ENCODE peak calls at places on chromosome 19, in eight cellular contexts. One of them, this sample, is unnamed.

GRCh38 chr19:39133431-39134270 is 8.1 kb downstream of the PAK4 start:
- DNase-seq in fibroblast of pulmonary artery: no peak
- DNase-seq in EL: no peak
- DNase-seq in AG08396: no peak
- DNase-seq in hepatic stellate cell: no peak
- DNase-seq in amniotic stem cell: no peak
- DNase-seq in NCI-H748 treated with DMSO at 0.1 percent for 48 hours: no peak
- DNase-seq in left lung: peak
- DNase-seq in this sample: no peak

GRCh38 chr19:46724468-46724867 is 7.6 kb upstream of the PRKD2 start:
- DNase-seq in fibroblast of pulmonary artery: no peak
- DNase-seq in left lung: peak
- DNase-seq in AG08396: no peak
- DNase-seq in hepatic stellate cell: no peak
- DNase-seq in NCI-H748 treated with DMSO at 0.1 percent for 48 hours: no peak
- DNase-seq in EL: no peak
- DNase-seq in amniotic stem cell: no peak
- DNase-seq in this sample: no peak

GRCh38 chr19:10936661-10937084 is 8.1 kb downstream of the TIMM29 start:
- DNase-seq in EL: peak
- DNase-seq in NCI-H748 treated with DMSO at 0.1 percent for 48 hours: peak
- DNase-seq in hepatic stellate cell: peak
- DNase-seq in amniotic stem cell: peak
- DNase-seq in fibroblast of pulmonary artery: peak
- DNase-seq in left lung: no peak
- DNase-seq in AG08396: peak
- DNase-seq in this sample: peak

GRCh38 chr19:42345191-42345812 is 19.9 kb downstream of the MEGF8 start:
- DNase-seq in left lung: no peak
- DNase-seq in amniotic stem cell: no peak
- DNase-seq in EL: no peak
- DNase-seq in NCI-H748 treated with DMSO at 0.1 percent for 48 hours: no peak
- DNase-seq in fibroblast of pulmonary artery: peak
- DNase-seq in hepatic stellate cell: no peak
- DNase-seq in AG08396: no peak
- DNase-seq in this sample: no peak

GRCh38 chr19:6287269-6287885 is 7.6 kb upstream of the MLLT1 start:
- DNase-seq in amniotic stem cell: no peak
- DNase-seq in hepatic stellate cell: no peak
- DNase-seq in NCI-H748 treated with DMSO at 0.1 percent for 48 hours: no peak
- DNase-seq in fibroblast of pulmonary artery: no peak
- DNase-seq in AG08396: no peak
- DNase-seq in EL: no peak
- DNase-seq in left lung: no peak
- DNase-seq in this sample: peak

GRCh38 chr19:53007200-53008054 is 6.3 kb upstream of the ERVV-1 start:
- DNase-seq in left lung: no peak
- DNase-seq in EL: no peak
- DNase-seq in NCI-H748 treated with DMSO at 0.1 percent for 48 hours: no peak
- DNase-seq in amniotic stem cell: no peak
- DNase-seq in AG08396: no peak
- DNase-seq in fibroblast of pulmonary artery: no peak
- DNase-seq in hepatic stellate cell: no peak
- DNase-seq in this sample: no peak

GRCh38 chr19:13083008-13083404 is 19.7 kb downstream of the LYL1 start:
- DNase-seq in NCI-H748 treated with DMSO at 0.1 percent for 48 hours: no peak
- DNase-seq in EL: no peak
- DNase-seq in left lung: no peak
- DNase-seq in amniotic stem cell: no peak
- DNase-seq in fibroblast of pulmonary artery: no peak
- DNase-seq in AG08396: no peak
- DNase-seq in hepatic stellate cell: no peak
- DNase-seq in this sample: no peak

GRCh38 chr19:12668937-12669271 is 2.3 kb downstream of the WDR83 start:
- DNase-seq in NCI-H748 treated with DMSO at 0.1 percent for 48 hours: no peak
- DNase-seq in EL: peak
- DNase-seq in left lung: no peak
- DNase-seq in fibroblast of pulmonary artery: peak
- DNase-seq in hepatic stellate cell: peak
- DNase-seq in AG08396: peak
- DNase-seq in amniotic stem cell: peak
- DNase-seq in this sample: peak

GRCh38 chr19:49506575-49507105 is 5.8 kb upstream of the FCGRT start:
- DNase-seq in fibroblast of pulmonary artery: peak
- DNase-seq in NCI-H748 treated with DMSO at 0.1 percent for 48 hours: peak
- DNase-seq in amniotic stem cell: no peak
- DNase-seq in EL: peak
- DNase-seq in AG08396: peak
- DNase-seq in left lung: no peak
- DNase-seq in hepatic stellate cell: no peak
- DNase-seq in this sample: peak

GRCh38 chr19:57587529-57587928 is 3.6 kb downstream of the ZIK1 start:
- DNase-seq in fibroblast of pulmonary artery: peak
- DNase-seq in AG08396: peak
- DNase-seq in EL: peak
- DNase-seq in NCI-H748 treated with DMSO at 0.1 percent for 48 hours: no peak
- DNase-seq in amniotic stem cell: peak
- DNase-seq in left lung: no peak
- DNase-seq in hepatic stellate cell: peak
- DNase-seq in this sample: peak

GRCh38 chr19:48844472-48844871 is 8.2 kb upstream of the HSD17B14 start:
- DNase-seq in hepatic stellate cell: peak
- DNase-seq in AG08396: peak
- DNase-seq in NCI-H748 treated with DMSO at 0.1 percent for 48 hours: no peak
- DNase-seq in EL: peak
- DNase-seq in left lung: no peak
- DNase-seq in amniotic stem cell: no peak
- DNase-seq in fibroblast of pulmonary artery: peak
- DNase-seq in this sample: peak

GRCh38 chr19:50713556-50714236 is 5.9 kb downstream of the SHANK1 start:
- DNase-seq in amniotic stem cell: no peak
- DNase-seq in EL: no peak
- DNase-seq in AG08396: no peak
- DNase-seq in fibroblast of pulmonary artery: no peak
- DNase-seq in left lung: peak
- DNase-seq in hepatic stellate cell: no peak
- DNase-seq in NCI-H748 treated with DMSO at 0.1 percent for 48 hours: no peak
- DNase-seq in this sample: no peak

This sample was measured in ACHN.